ENCODE peak calls at places on chromosome 6, in four cellular contexts. One of them, this sample, is unnamed.

GRCh38 chr6:43699564-43700186 is 12.1 kb upstream of the MRPS18A start:
- DNase-seq in K562: no peak
- DNase-seq in HepG2: peak; percentile 42
- DNase-seq in GM12878: no peak
- DNase-seq in this sample: no peak

GRCh38 chr6:30259140-30260035 is 46.2 kb upstream of the TRIM26 start:
- DNase-seq in K562: no peak
- DNase-seq in GM12878: peak; percentile 74
- DNase-seq in HepG2: peak; percentile 83
- DNase-seq in this sample: peak; percentile 61

GRCh38 chr6:129895692-129896091 is 34.6 kb upstream of the TMEM244 start:
- DNase-seq in GM12878: no peak
- DNase-seq in HepG2: no peak
- DNase-seq in K562: no peak
- DNase-seq in this sample: no peak

GRCh38 chr6:128919412-128919811 is 36.5 kb downstream of the LAMA2 start:
- DNase-seq in HepG2: no peak
- DNase-seq in K562: no peak
- DNase-seq in GM12878: no peak
- DNase-seq in this sample: no peak

GRCh38 chr6:3334579-3334978 is 75.8 kb downstream of the PSMG4 start:
- DNase-seq in K562: no peak
- DNase-seq in GM12878: no peak
- DNase-seq in HepG2: no peak
- DNase-seq in this sample: no peak

GRCh38 chr6:99711302-99711701 is 104.7 kb downstream of the PRDM13 start:
- DNase-seq in K562: no peak
- DNase-seq in HepG2: no peak
- DNase-seq in GM12878: no peak
- DNase-seq in this sample: no peak

GRCh38 chr6:170212051-170212756 is 78.7 kb downstream of the DLL1 start:
- DNase-seq in K562: no peak
- DNase-seq in HepG2: no peak
- DNase-seq in GM12878: no peak
- DNase-seq in this sample: no peak

GRCh38 chr6:168048724-168049025 is 30.3 kb downstream of the FRMD1 start:
- DNase-seq in HepG2: no peak
- DNase-seq in GM12878: no peak
- DNase-seq in K562: no peak
- DNase-seq in this sample: no peak

GRCh38 chr6:51959744-51960383 is 127.5 kb downstream of the PKHD1 start:
- DNase-seq in HepG2: peak; percentile 70
- DNase-seq in GM12878: peak; percentile 38
- DNase-seq in K562: peak; percentile 56
- DNase-seq in this sample: peak; percentile 62

GRCh38 chr6:91376686-91377085 is 789.8 kb upstream of the MAP3K7 start:
- DNase-seq in GM12878: no peak
- DNase-seq in HepG2: no peak
- DNase-seq in K562: no peak
- DNase-seq in this sample: no peak

GRCh38 chr6:169883316-169883715 is 131.9 kb downstream of the ERMARD start:
- DNase-seq in GM12878: no peak
- DNase-seq in K562: no peak
- DNase-seq in HepG2: peak; percentile 20
- DNase-seq in this sample: no peak

GRCh38 chr6:13267142-13267621 is 61.2 kb downstream of the TBC1D7 start:
- DNase-seq in GM12878: no peak
- DNase-seq in K562: no peak
- DNase-seq in HepG2: no peak
- DNase-seq in this sample: no peak

GRCh38 chr6:47343631-47344421 is 34.1 kb upstream of the TNFRSF21 start:
- DNase-seq in HepG2: no peak
- DNase-seq in GM12878: no peak
- DNase-seq in K562: no peak
- DNase-seq in this sample: no peak

GRCh38 chr6:93972791-93973190 is 553.4 kb upstream of the EPHA7 start:
- DNase-seq in HepG2: no peak
- DNase-seq in GM12878: no peak
- DNase-seq in K562: no peak
- DNase-seq in this sample: no peak

GRCh38 chr6:16318538-16318937 is 80.2 kb downstream of the GMPR start:
- DNase-seq in GM12878: no peak
- DNase-seq in HepG2: no peak
- DNase-seq in K562: no peak
- DNase-seq in this sample: no peak

GRCh38 chr6:98716341-98716740 is 118.0 kb upstream of the POU3F2 start:
- DNase-seq in K562: no peak
- DNase-seq in GM12878: no peak
- DNase-seq in HepG2: peak; percentile 1
- DNase-seq in this sample: no peak

GRCh38 chr6:163429858-163430448 is 15.4 kb downstream of the QKI start:
- DNase-seq in GM12878: no peak
- DNase-seq in HepG2: no peak
- DNase-seq in K562: no peak
- DNase-seq in this sample: no peak

GRCh38 chr6:125268765-125269164 is 33.0 kb downstream of the HDDC2 start:
- DNase-seq in K562: no peak
- DNase-seq in HepG2: no peak
- DNase-seq in GM12878: no peak
- DNase-seq in this sample: no peak

GRCh38 chr6:17589402-17590116 is 10.5 kb upstream of the FAM8A1 start:
- DNase-seq in HepG2: peak; percentile 24
- DNase-seq in GM12878: no peak
- DNase-seq in K562: no peak
- DNase-seq in this sample: peak; percentile 31

GRCh38 chr6:87407531-87407895 is 259 bp upstream of the CFAP206 start:
- DNase-seq in K562: no peak
- DNase-seq in HepG2: no peak
- DNase-seq in GM12878: no peak
- DNase-seq in this sample: peak; percentile 25

GRCh38 chr6:154526997-154527396 is 16.5 kb upstream of the CNKSR3 start:
- DNase-seq in K562: no peak
- DNase-seq in GM12878: no peak
- DNase-seq in HepG2: no peak
- DNase-seq in this sample: no peak

GRCh38 chr6:25181923-25182322 is 97.3 kb upstream of the CARMIL1 start:
- DNase-seq in HepG2: no peak
- DNase-seq in GM12878: no peak
- DNase-seq in K562: no peak
- DNase-seq in this sample: no peak

GRCh38 chr6:97066056-97066455 is 141.5 kb downstream of the KLHL32 start:
- DNase-seq in GM12878: no peak
- DNase-seq in K562: no peak
- DNase-seq in HepG2: no peak
- DNase-seq in this sample: no peak

GRCh38 chr6:30075094-30075986 is at the start of gene RNF39:
- DNase-seq in GM12878: no peak
- DNase-seq in HepG2: peak; percentile 55
- DNase-seq in K562: peak; percentile 61
- DNase-seq in this sample: no peak

GRCh38 chr6:48378874-48379407 is 267.9 kb upstream of the PTCHD4 start:
- DNase-seq in GM12878: no peak
- DNase-seq in K562: no peak
- DNase-seq in HepG2: no peak
- DNase-seq in this sample: no peak

GRCh38 chr6:112468359-112468758 is 121.2 kb downstream of the RFPL4B start:
- DNase-seq in GM12878: no peak
- DNase-seq in HepG2: no peak
- DNase-seq in K562: no peak
- DNase-seq in this sample: peak; percentile 1

GRCh38 chr6:71254323-71254722 is 34.3 kb upstream of the OGFRL1 start:
- DNase-seq in K562: no peak
- DNase-seq in HepG2: no peak
- DNase-seq in GM12878: no peak
- DNase-seq in this sample: no peak

GRCh38 chr6:12334524-12335130 is 44.5 kb downstream of the EDN1 start:
- DNase-seq in GM12878: no peak
- DNase-seq in K562: no peak
- DNase-seq in HepG2: no peak
- DNase-seq in this sample: peak; percentile 46

GRCh38 chr6:125867483-125867935 is 76.7 kb downstream of the NCOA7 start:
- DNase-seq in GM12878: no peak
- DNase-seq in K562: no peak
- DNase-seq in HepG2: peak; percentile 24
- DNase-seq in this sample: peak; percentile 37

GRCh38 chr6:43491750-43492661 is 14.6 kb downstream of the TJAP1 start:
- DNase-seq in K562: no peak
- DNase-seq in GM12878: no peak
- DNase-seq in HepG2: no peak
- DNase-seq in this sample: no peak

GRCh38 chr6:45988635-45989034 is 27.0 kb downstream of the CLIC5 start:
- DNase-seq in GM12878: no peak
- DNase-seq in K562: no peak
- DNase-seq in HepG2: no peak
- DNase-seq in this sample: no peak

GRCh38 chr6:74857157-74857556 is 348.7 kb downstream of the COL12A1 start:
- DNase-seq in HepG2: no peak
- DNase-seq in GM12878: no peak
- DNase-seq in K562: no peak
- DNase-seq in this sample: peak; percentile 4

GRCh38 chr6:108673153-108673552 is 112.4 kb downstream of the FOXO3 start:
- DNase-seq in HepG2: no peak
- DNase-seq in K562: no peak
- DNase-seq in GM12878: no peak
- DNase-seq in this sample: no peak

GRCh38 chr6:106508836-106509235 is 120.5 kb downstream of the RTN4IP1 start:
- DNase-seq in K562: no peak
- DNase-seq in HepG2: no peak
- DNase-seq in GM12878: no peak
- DNase-seq in this sample: no peak

GRCh38 chr6:111573118-111573883 is 32.4 kb downstream of the TRAF3IP2 start:
- DNase-seq in GM12878: no peak
- DNase-seq in HepG2: no peak
- DNase-seq in K562: no peak
- DNase-seq in this sample: no peak

GRCh38 chr6:28776269-28777146 is 147.3 kb downstream of the TRIM27 start:
- DNase-seq in GM12878: no peak
- DNase-seq in K562: peak; percentile 30
- DNase-seq in HepG2: no peak
- DNase-seq in this sample: no peak

GRCh38 chr6:43262780-43263313 is 19.6 kb downstream of the TTBK1 start:
- DNase-seq in GM12878: no peak
- DNase-seq in HepG2: no peak
- DNase-seq in K562: no peak
- DNase-seq in this sample: no peak

GRCh38 chr6:6713660-6714446 is 125.3 kb downstream of the LY86 start:
- DNase-seq in K562: no peak
- DNase-seq in GM12878: no peak
- DNase-seq in HepG2: no peak
- DNase-seq in this sample: no peak

GRCh38 chr6:11711994-11712698 is 66.5 kb downstream of the ADTRP start:
- DNase-seq in GM12878: no peak
- DNase-seq in HepG2: no peak
- DNase-seq in K562: no peak
- DNase-seq in this sample: no peak

GRCh38 chr6:119430820-119431219 is 81.3 kb upstream of the MAN1A1 start:
- DNase-seq in GM12878: no peak
- DNase-seq in HepG2: no peak
- DNase-seq in K562: no peak
- DNase-seq in this sample: no peak

DNA sequence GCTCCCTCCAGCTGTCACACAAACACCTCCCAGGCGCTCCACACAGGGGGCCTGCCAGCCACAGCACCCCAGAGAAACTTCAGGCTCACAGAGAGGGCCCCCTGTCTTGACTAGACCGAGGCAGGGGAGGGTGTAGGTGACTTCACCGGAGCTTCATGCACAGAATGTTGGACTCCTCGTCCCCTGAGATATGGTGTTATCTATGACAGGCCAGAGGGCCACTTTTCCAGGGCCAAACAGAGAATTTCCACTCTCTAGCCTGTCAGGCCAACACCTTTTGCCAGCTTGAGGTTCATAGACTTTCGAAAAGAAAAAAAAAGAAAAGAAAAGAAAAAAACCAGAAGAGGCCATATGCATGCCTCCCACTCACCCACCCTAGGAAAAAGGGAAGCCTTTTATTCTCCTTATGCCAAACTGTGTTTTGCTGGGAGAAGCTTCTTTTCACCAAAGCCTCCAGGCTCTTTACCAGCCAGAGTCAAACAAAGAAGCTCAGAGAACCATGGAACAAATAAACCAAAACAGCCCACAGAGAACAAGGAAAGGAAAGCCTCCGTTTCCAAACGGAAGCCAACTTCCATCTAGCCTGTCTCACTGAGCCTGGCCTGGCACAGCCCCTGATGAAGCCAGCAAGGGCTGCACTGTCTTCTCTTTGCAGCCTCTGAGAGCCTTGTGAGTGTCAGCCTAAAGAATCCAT is 313.2 kb upstream of the JARID2 start:
- DNase-seq in K562: peak; percentile 45
- DNase-seq in GM12878: no peak
- DNase-seq in HepG2: no peak
- DNase-seq in this sample: no peak
- TF ChIP-seq CHD4 in K562: no peak
- TF ChIP-seq CHD4 in GM12878: no peak
- TF ChIP-seq CHD4 in HepG2: no peak
- TF ChIP-seq CHD4 in this sample: no peak

GRCh38 chr6:116497089-116497676 is 14.3 kb upstream of the CALHM5 start:
- DNase-seq in K562: no peak
- DNase-seq in GM12878: no peak
- DNase-seq in HepG2: no peak
- DNase-seq in this sample: no peak

DNA sequence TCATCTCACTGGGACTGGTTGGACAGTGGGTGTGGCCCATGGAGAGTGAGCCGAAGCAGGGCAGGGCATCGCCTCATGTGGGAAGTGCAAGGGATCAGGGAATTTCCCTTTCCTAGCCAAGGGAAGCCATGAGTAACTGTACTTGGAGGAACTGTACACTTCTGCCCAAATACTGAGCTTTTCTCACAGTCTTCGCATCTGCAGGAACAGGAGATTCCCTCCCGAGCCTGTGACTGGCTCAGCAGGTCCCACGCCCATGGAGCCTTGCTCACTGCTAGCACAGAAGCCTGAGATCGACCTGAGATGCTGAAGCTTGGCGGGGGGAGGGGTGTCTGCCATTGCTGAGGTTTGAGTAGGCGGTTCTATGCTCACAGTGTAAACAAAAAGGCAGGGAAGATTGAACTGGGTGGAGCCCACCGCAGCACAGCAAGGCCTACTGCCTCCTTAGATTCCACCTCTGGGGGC is 10.4 kb upstream of the CALHM5 start:
- DNase-seq in HepG2: no peak
- DNase-seq in K562: peak; percentile 20
- DNase-seq in GM12878: no peak
- DNase-seq in this sample: peak; percentile 14
- TF ChIP-seq HDAC2 in HepG2: no peak
- TF ChIP-seq HDAC2 in K562: peak; percentile 38
- TF ChIP-seq HDAC2 in GM12878: no peak
- TF ChIP-seq HDAC2 in this sample: no peak

GRCh38 chr6:150761771-150762170 is 103.7 kb upstream of the MTHFD1L start:
- DNase-seq in GM12878: no peak
- DNase-seq in K562: no peak
- DNase-seq in HepG2: no peak
- DNase-seq in this sample: no peak
- TF ChIP-seq EP300 in GM12878: no peak
- TF ChIP-seq EP300 in K562: no peak
- TF ChIP-seq EP300 in HepG2: no peak
- TF ChIP-seq EP300 in this sample: no peak

GRCh38 chr6:40713002-40713719 is 126.0 kb upstream of the LRFN2 start:
- DNase-seq in HepG2: no peak
- DNase-seq in GM12878: no peak
- DNase-seq in K562: no peak
- DNase-seq in this sample: no peak
- TF ChIP-seq CHD4 in HepG2: no peak
- TF ChIP-seq CHD4 in GM12878: no peak
- TF ChIP-seq CHD4 in K562: no peak
- TF ChIP-seq CHD4 in this sample: no peak